ENCODE peak calls at places on chromosomes 4 and X, in ten cellular contexts. D is astrocyte of the spinal cord, F is GM06990, S is body of pancreas, P is choroid plexus epithelial cell, V is lung, H is spleen, E is cardiac fibroblast, C is lower leg skin, Z is PC-9. B is an unnamed sample.
A peak's percentile ranks its signal among the peaks of the same experiment; 100 is the strongest.

GRCh38 chr4:6492861-6493667 is 20.6 kb upstream of the PPP2R2C start:
- DNase-seq in D (no peak), F (no peak), S (no peak), P (no peak), V (peak; percentile 17), H (no peak), E (no peak), C (peak; percentile 48), Z (no peak), B (no peak)

GRCh38 chr4:138688531-138689181 is 326.9 kb upstream of the NOCT start:
- DNase-seq in D (no peak), F (no peak), S (no peak), P (no peak), V (no peak), H (no peak), E (no peak), C (no peak), Z (no peak), B (no peak)

GRCh38 chrX:585115-585808 is 45.3 kb upstream of the SHOX start:
- DNase-seq in D (no peak), F (no peak), S (no peak), P (no peak), V (peak; percentile 25), H (no peak), E (no peak), C (no peak), Z (no peak), B (no peak)

GRCh38 chrX:104347860-104348259 is 93.1 kb upstream of the ESX1 start:
- DNase-seq in D (peak; percentile 37), F (no peak), S (no peak), P (peak; percentile 30), V (no peak), H (no peak), E (peak; percentile 59), C (no peak), Z (no peak), B (no peak)

GRCh38 chr4:6986067-6986780 is 56.9 kb upstream of the TADA2B start:
- DNase-seq in D (peak; percentile 80), F (no peak), S (no peak), P (peak; percentile 86), V (no peak), H (no peak), E (peak; percentile 76), C (peak; percentile 89), Z (no peak), B (peak; percentile 31)

GRCh38 chr4:137623013-137623412 is 90.7 kb upstream of the PCDH18 start:
- DNase-seq in D (no peak), F (no peak), S (no peak), P (no peak), V (no peak), H (no peak), E (no peak), C (no peak), Z (no peak), B (no peak)

GRCh38 chrX:141220342-141221008 is 21.8 kb downstream of the SPANXC start:
- DNase-seq in D (peak; percentile 81), F (no peak), S (no peak), P (peak; percentile 69), V (no peak), H (no peak), E (peak; percentile 46), C (no peak), Z (peak; percentile 28), B (peak; percentile 66)

GRCh38 chr4:62670509-62670908 is 1470.4 kb downstream of the ADGRL3 start:
- DNase-seq in D (peak; percentile 12), F (no peak), S (no peak), P (peak; percentile 48), V (no peak), H (no peak), E (no peak), C (no peak), Z (no peak), B (no peak)

GRCh38 chr4:95510877-95511276 is 37.9 kb downstream of the UNC5C start:
- DNase-seq in D (no peak), F (no peak), S (no peak), P (no peak), V (no peak), H (no peak), E (no peak), C (no peak), Z (no peak), B (peak; percentile 24)

GRCh38 chr4:130478406-130478805 is 1382.5 kb downstream of the C4orf33 start:
- DNase-seq in D (peak; percentile 30), F (no peak), S (no peak), P (peak; percentile 89), V (no peak), H (no peak), E (peak; percentile 86), C (no peak), Z (no peak), B (peak; percentile 93)

GRCh38 chrX:129932792-129933321 is 26.9 kb downstream of the UTP14A start:
- DNase-seq in D (no peak), F (peak; percentile 28), S (peak; percentile 17), P (no peak), V (no peak), H (peak; percentile 88), E (no peak), C (no peak), Z (peak; percentile 35), B (peak; percentile 6)

GRCh38 chrX:136028383-136028984 is 43.2 kb downstream of the SLC9A6 start:
- DNase-seq in D (peak; percentile 72), F (peak; percentile 1), S (no peak), P (peak; percentile 79), V (no peak), H (no peak), E (peak; percentile 75), C (no peak), Z (no peak), B (peak; percentile 54)

GRCh38 chr4:21012851-21013331 is 312.6 kb downstream of the PACRGL start:
- DNase-seq in D (peak; percentile 39), F (no peak), S (no peak), P (peak; percentile 3), V (no peak), H (no peak), E (no peak), C (no peak), Z (no peak), B (peak; percentile 48)

GRCh38 chr4:1035510-1035909 is 24.1 kb downstream of the FGFRL1 start:
- DNase-seq in D (no peak), F (no peak), S (peak; percentile 61), P (no peak), V (no peak), H (no peak), E (peak; percentile 42), C (no peak), Z (no peak), B (no peak)

GRCh38 chr4:89641367-89641687 is 195.6 kb downstream of the SNCA start:
- DNase-seq in D (no peak), F (no peak), S (no peak), P (no peak), V (no peak), H (no peak), E (no peak), C (no peak), Z (no peak), B (no peak)
- TF ChIP-seq CTCF in D (no peak), F (no peak), S (no peak), P (no peak), V (no peak), H (no peak), E (no peak), C (no peak), Z (no peak), B (no peak)

DNA sequence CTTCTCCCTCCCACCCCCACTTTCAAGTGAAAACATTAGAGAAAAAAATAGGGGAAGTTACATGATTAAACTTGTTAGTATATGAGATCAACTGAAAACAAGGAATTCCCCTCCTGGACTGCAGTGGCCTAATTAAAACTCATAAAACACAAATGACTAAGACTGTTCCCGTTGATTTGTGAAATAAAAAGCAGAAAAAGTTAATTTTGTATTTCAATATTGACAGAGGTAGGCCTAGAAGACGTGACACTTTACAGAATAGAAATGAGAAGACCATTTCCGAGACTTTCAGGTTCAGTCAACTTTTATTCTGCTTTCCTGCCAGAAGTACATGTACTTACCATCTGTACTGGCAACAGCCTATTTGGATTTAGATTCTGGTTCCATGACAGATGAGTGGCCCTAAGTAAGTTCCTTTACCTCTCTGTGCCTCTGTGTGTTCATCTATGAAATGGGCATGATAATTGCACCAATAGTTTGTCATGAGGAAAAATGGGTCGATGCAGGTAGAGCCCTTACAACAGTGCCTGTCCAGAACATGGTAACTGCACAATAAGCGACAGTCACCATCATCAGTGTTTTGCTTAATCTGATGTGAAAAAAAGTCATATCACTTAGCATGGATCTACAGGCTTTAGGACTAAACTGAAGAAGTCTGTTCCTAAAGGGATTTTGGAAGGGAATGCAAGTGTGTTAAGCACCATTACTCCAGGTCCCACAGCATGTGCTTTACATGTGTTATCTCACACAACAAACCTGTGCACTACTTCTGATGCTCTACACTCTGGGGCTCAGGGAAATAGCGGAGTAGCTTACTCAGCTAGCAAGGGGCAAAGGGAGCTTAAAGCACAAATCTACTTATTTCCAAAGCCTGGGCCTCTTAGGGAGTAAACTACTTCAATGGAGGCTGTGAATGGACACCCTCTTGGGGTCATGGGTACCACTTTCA is 562.3 kb upstream of the DIPK2B start:
- DNase-seq in D (peak; percentile 38), F (peak; percentile 53), S (no peak), P (no peak), V (no peak), H (no peak), E (no peak), C (no peak), Z (no peak), B (peak; percentile 57)
- H3K4me3 ChIP-seq in D (no peak overlapping the region), F (no peak overlapping the region), S (no peak overlapping the region), P (no peak overlapping the region), V (no peak overlapping the region), H (no peak overlapping the region), E (no peak overlapping the region), C (no peak overlapping the region), Z (no peak overlapping the region), B (no peak overlapping the region)

DNA sequence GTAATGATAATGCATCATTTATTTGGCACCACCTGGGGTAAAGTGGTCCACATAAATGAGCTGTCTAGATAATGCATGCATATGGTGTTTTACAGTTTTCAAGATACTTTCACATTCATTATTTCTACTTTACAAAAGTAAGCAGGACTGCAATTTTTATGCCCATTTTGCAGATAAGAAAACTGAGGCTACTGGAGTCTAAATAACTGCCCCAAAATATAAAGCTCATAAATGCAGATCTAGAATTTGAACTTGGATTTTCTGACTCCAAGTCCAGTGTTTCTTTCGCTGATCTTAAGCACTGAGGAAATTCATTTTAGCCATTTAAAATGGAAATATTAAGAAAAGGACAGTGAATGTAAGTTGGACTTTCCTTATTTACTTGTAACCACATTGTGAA is 36.5 kb downstream of the GPC3 start:
- DNase-seq in D (no peak), F (no peak), S (no peak), P (no peak), V (no peak), H (no peak), E (no peak), C (no peak), Z (no peak), B (no peak)
- TF ChIP-seq CTCF in D (no peak), F (no peak), S (no peak), P (no peak), V (no peak), H (no peak), E (no peak), C (no peak), Z (no peak), B (no peak)

DNA sequence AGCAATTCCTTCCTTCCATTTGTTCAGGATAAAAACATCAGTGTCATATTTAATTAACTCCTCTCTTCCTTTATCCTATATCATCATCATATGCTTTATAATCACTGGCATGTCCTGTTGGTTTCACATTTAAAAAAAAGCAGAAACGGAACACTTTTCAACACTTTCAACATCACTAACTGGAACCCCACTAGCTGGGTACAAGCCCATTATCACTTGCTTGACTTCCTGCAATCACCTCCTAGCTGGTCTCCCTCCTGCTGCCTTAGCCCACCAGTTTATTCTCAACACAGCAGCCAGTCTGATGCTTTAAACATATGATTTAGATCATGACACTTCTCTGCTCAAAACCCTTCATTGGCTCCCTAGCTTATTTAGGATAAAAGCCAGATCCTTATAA is 116.4 kb upstream of the LSM6 start:
- DNase-seq in D (no peak), F (peak; percentile 35), S (no peak), P (no peak), V (no peak), H (no peak), E (no peak), C (no peak), Z (no peak), B (no peak)
- H3K4me3 ChIP-seq in D (no peak overlapping the region), F (peak overlapping the region; percentile 34), S (no peak overlapping the region), P (no peak overlapping the region), V (no peak overlapping the region), H (no peak overlapping the region), E (no peak overlapping the region), C (no peak overlapping the region), Z (no peak overlapping the region), B (no peak overlapping the region)